ENCODE peak calls at places on chromosomes 6 and 20, in four cellular contexts. A, J, E and D are unnamed samples.

GRCh38 chr6:1594495-1595200 is 15.1 kb upstream of the FOXC1 start:
- DNase-seq in J (no peak), A (no peak), E (no peak), D (no peak)

GRCh38 chr20:63215101-63216040 is 560 bp downstream of the YTHDF1 start:
- DNase-seq in J (no peak), A (no peak), E (no peak), D (no peak)

GRCh38 chr20:17066955-17067354 is 159.9 kb upstream of the PCSK2 start:
- DNase-seq in E (no peak), A (no peak), J (no peak), D (no peak)

GRCh38 chr6:80132942-80133517 is 26.6 kb downstream of the BCKDHB start:
- DNase-seq in J (peak; percentile 11), E (no peak), A (no peak), D (no peak)

GRCh38 chr6:120764312-120764711 is 570.0 kb downstream of the TBC1D32 start:
- DNase-seq in J (no peak), E (no peak), A (no peak), D (no peak)

GRCh38 chr6:35576647-35577046 is 64.0 kb upstream of the TULP1 start:
- DNase-seq in J (no peak), E (no peak), A (no peak), D (no peak)

GRCh38 chr6:90758741-90759140 is 171.9 kb upstream of the MAP3K7 start:
- DNase-seq in A (no peak), E (no peak), J (no peak), D (no peak)

GRCh38 chr6:27091661-27092315 is 155.7 kb upstream of the PRSS16 start:
- DNase-seq in J (no peak), E (no peak), A (no peak), D (no peak)

GRCh38 chr6:37049990-37050853 is 44.8 kb downstream of the FGD2 start:
- DNase-seq in E (peak; percentile 86), J (peak; percentile 63), A (peak; percentile 78), D (no peak)

GRCh38 chr20:4465855-4466545 is 255.7 kb upstream of the PRND start:
- DNase-seq in E (no peak), A (no peak), J (no peak), D (no peak)

GRCh38 chr6:43086022-43086658 is 10.0 kb downstream of the PTK7 start:
- DNase-seq in J (no peak), E (peak; percentile 43), A (no peak), D (no peak)

GRCh38 chr20:38133680-38134426 is 31.2 kb downstream of the TGM2 start:
- DNase-seq in A (no peak), E (no peak), J (no peak), D (no peak)

GRCh38 chr6:148577687-148578488 is 168.9 kb upstream of the UST start:
- DNase-seq in A (peak; percentile 90), J (peak; percentile 37), E (peak; percentile 92), D (peak; percentile 58)

DNA sequence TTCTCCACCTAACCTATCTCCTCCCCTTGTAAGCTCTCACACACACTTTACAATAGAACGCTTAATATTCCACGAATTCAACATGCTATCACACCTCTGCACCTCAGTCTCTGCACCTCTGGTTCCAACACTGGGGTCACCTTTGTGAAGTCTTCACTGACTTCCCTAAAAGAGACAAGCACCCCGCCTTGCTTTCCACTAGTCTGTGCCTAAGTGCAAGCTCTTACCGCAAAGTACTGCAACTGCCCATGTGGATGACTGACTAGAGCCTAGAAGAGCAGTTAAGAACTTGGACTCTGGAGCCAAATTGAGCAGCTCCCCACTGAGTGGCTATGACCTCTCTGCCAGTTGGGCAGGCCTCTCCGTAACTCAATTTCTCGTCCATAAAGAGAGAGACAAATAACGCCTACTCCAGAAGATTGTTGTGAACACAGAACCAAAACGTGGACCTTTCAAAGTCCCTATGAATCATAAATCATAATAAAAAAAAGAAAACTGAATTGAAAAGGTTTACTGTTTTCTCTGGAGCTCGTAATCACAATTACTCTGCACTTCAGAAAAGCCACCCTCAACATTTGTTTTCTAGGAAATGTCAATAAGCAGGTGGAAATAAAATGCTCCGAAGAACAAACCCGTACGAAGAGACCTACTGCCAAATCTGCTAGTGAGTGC is 1.2 kb downstream of the IFNGR1 start:
- DNase-seq in A (peak; percentile 59), E (peak; percentile 28), J (no peak), D (no peak)
- H3K27ac ChIP-seq in A (peak overlapping the region; percentile 100), E (peak overlapping the region; percentile 64), J (peak overlapping the region; percentile 94), D (peak overlapping the region; percentile 98)

GRCh38 chr6:72911463-72912153 is 289.7 kb downstream of the KCNQ5 start:
- DNase-seq in A (no peak), J (no peak), E (no peak), D (no peak)

DNA sequence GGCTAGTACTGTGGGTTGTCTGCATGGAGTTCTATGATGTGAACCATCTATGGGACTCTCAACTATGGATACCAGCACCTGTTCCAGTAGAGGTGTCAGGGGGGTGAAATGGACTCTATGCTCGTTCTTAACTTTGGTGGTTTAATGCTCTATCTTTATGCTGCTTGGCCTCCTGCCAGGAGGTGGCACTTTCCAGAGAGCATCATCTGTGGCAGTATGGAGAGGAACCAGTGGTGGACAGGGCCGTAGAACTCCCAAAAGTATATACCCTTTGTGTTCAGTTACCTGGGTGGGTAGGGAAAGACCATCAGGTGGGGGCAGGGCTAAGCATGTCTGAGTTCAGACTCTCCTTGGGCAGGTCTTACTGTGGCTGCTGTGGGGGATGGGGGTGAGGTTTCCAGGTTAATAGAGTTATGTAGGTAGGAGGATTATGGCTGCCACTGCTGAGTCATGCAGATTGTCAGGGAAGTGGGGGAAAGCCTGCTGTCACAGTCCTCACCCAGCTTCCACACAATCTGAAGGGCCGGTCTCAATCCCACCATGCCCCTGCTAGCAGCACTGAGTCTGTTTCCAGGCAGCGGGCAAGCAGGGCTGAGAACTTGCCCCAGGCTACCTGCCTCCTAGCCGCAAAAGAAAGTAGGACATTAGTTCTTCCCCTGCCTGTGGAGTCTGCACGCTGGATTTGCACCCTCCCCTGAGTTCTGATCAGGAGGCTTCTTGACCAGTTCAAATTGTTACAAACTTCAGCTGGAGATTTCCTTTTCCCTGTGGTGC is 284.0 kb downstream of the KCNQ5 start:
- DNase-seq in A (no peak), J (no peak), E (no peak), D (no peak)
- H3K27ac ChIP-seq in A (no peak overlapping the region), J (no peak overlapping the region), E (no peak overlapping the region), D (no peak overlapping the region)

GRCh38 chr20:3226093-3226492 is 12.9 kb downstream of the SLC4A11 start:
- DNase-seq in A (no peak), J (no peak), E (no peak), D (no peak)

GRCh38 chr20:3221398-3222226 is 12.3 kb downstream of the ITPA start:
- DNase-seq in E (no peak), J (no peak), A (peak; percentile 79), D (no peak)

GRCh38 chr20:3223937-3224680 is 14.8 kb downstream of the ITPA start:
- DNase-seq in J (no peak), A (no peak), E (no peak), D (no peak)

GRCh38 chr20:3224681-3225421 is 14.1 kb downstream of the SLC4A11 start:
- DNase-seq in J (no peak), A (no peak), E (no peak), D (no peak)

DNA sequence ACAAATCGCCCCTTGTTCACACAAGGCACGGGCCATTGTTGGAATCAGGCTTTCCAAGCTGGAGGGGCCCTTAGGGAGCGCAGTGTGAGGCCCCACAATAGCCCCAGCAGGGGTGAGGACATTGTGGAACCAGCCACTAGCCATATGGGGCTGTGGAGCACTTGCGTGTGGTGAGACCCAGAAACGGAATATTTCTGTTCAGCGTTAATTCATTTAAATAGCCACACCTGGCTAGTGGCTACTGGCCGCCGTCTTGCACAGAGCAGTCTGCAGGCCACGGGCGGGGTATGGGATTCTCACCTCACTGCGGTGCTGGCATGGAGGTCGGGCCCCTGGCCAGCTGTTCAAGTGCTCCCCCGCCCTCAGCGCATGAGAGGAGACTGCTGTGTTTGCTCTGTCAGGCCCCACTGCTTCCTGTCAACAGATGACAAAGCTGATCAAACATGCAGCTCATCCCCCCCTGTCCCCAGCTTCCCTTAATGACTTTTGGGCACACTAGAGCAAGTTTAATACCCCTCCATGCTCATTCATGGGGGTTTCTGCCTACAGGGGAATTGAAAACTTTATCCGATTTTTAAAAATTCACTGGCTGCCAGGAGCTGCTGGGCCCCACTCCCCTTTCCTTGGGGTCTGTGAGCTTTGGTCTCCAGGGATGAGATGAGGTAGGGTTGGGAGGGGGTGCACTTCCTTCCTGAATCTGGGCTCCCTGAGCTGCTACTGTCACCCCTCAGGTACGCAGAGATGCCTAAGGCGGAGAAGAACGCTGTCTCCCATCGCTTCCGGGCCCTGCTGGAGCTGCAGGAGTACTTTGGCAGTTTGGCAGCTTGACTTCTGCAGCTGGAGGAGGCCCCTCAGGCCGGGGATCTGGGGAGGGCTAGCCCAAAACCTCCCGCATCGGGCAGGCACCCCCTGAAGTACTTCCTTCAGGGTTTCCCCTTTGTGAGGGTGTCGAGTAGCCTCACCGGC is 13.6 kb downstream of the ITPA start:
- DNase-seq in E (no peak), J (peak; percentile 56), A (peak; percentile 77), D (no peak)
- H3K27ac ChIP-seq in E (no peak overlapping the region), J (peak overlapping the region; percentile 13), A (peak overlapping the region; percentile 74), D (no peak overlapping the region)

GRCh38 chr6:110064744-110065524 is 86.8 kb downstream of the GPR6 start:
- DNase-seq in E (no peak), A (no peak), J (no peak), D (no peak)

GRCh38 chr6:110068592-110068967 is 90.5 kb downstream of the GPR6 start:
- DNase-seq in J (no peak), E (no peak), A (no peak), D (no peak)

GRCh38 chr6:110067837-110068591 is 89.9 kb downstream of the GPR6 start:
- DNase-seq in E (no peak), A (no peak), J (no peak), D (no peak)

GRCh38 chr6:110063864-110064263 is 85.8 kb downstream of the GPR6 start:
- DNase-seq in A (no peak), E (no peak), J (no peak), D (no peak)

DNA sequence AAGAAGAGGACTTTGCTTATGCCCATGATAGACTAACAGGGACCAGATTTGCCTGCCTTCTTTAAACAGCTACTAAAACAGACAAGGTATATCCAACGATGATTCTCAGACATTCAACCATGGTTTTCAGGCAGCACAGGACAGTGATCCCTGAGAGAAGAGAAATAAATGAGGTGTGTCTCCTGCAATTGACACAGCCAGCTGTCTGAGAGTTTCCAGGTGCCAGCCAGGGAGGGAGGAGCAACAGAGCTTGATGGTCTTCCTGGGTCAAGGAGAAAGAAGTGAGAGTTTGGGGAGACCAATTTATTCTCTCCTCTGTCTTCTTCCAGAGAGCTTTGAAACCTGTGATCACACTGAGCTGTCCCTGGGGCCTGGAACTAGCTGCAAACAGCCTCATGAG is 88.0 kb downstream of the GPR6 start:
- DNase-seq in E (no peak), J (no peak), A (no peak), D (no peak)
- H3K27ac ChIP-seq in E (no peak overlapping the region), J (no peak overlapping the region), A (no peak overlapping the region), D (peak overlapping the region; percentile 80)

GRCh38 chr20:46358336-46359058 is 47.9 kb downstream of the ELMO2 start:
- DNase-seq in A (no peak), J (no peak), E (no peak), D (no peak)
- H3K27ac ChIP-seq in A (peak overlapping the region; percentile 76), J (no peak overlapping the region), E (no peak overlapping the region), D (no peak overlapping the region)

DNA sequence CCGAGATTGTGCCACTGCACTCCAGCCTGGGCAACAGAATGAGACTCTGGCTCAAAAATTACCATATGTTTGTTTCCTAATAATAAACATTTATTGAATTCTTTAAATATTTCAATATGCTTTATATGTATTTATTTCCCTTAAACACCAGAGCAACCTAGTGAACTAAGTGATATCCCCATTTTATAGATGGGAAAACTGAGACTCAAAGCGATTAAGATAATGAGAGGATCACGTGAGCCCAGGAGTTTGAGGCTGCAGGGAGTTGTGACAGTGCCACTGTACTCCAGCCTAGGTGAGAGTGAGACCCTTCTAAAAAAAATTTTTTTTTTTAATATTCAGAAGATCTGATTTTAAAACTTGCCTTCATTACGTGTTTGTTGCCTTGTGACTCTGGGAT is 19.4 kb upstream of the CARMIL1 start:
- DNase-seq in E (no peak), A (no peak), J (no peak), D (no peak)
- H3K27ac ChIP-seq in E (no peak overlapping the region), A (no peak overlapping the region), J (no peak overlapping the region), D (no peak overlapping the region)